ENCODE peak calls at places on chromosome 15, in five cellular contexts. One of them, this sample, is unnamed.
A peak's percentile ranks its signal among the peaks of the same experiment; 100 is the strongest.

GRCh38 chr15:80836991-80837390 is 57.8 kb downstream of the CEMIP start:
- DNase-seq in left ventricle myocardium superior: no peak
- DNase-seq in sigmoid colon: no peak
- DNase-seq in left cardiac atrium: no peak
- DNase-seq in left ventricle myocardium inferior: no peak
- DNase-seq in this sample: no peak

GRCh38 chr15:45205192-45205591 is 17.4 kb upstream of the SHF start:
- DNase-seq in sigmoid colon: no peak
- DNase-seq in left ventricle myocardium superior: no peak
- DNase-seq in left ventricle myocardium inferior: peak; percentile 35
- DNase-seq in left cardiac atrium: peak; percentile 56
- DNase-seq in this sample: no peak

GRCh38 chr15:57640935-57641682 is 49.4 kb downstream of the MYZAP start:
- DNase-seq in sigmoid colon: no peak
- DNase-seq in left cardiac atrium: no peak
- DNase-seq in left ventricle myocardium superior: no peak
- DNase-seq in left ventricle myocardium inferior: no peak
- DNase-seq in this sample: no peak

GRCh38 chr15:78628227-78628626 is 7.4 kb upstream of the CHRNA3 start:
- DNase-seq in left ventricle myocardium inferior: no peak
- DNase-seq in left ventricle myocardium superior: no peak
- DNase-seq in left cardiac atrium: no peak
- DNase-seq in sigmoid colon: no peak
- DNase-seq in this sample: no peak

GRCh38 chr15:65903296-65904073 is 34.2 kb downstream of the RAB11A start:
- DNase-seq in left cardiac atrium: no peak
- DNase-seq in left ventricle myocardium inferior: no peak
- DNase-seq in sigmoid colon: no peak
- DNase-seq in left ventricle myocardium superior: no peak
- DNase-seq in this sample: no peak

GRCh38 chr15:101138913-101139880 is 112.7 kb downstream of the CHSY1 start:
- DNase-seq in left cardiac atrium: no peak
- DNase-seq in left ventricle myocardium inferior: no peak
- DNase-seq in left ventricle myocardium superior: no peak
- DNase-seq in sigmoid colon: no peak
- DNase-seq in this sample: peak; percentile 45

GRCh38 chr15:93057618-93058017 is 31.4 kb downstream of the RGMA start:
- DNase-seq in sigmoid colon: no peak
- DNase-seq in left cardiac atrium: no peak
- DNase-seq in left ventricle myocardium superior: no peak
- DNase-seq in left ventricle myocardium inferior: no peak
- DNase-seq in this sample: no peak

GRCh38 chr15:56879502-56879901 is 38.9 kb upstream of the TCF12 start:
- DNase-seq in left ventricle myocardium inferior: no peak
- DNase-seq in sigmoid colon: no peak
- DNase-seq in left ventricle myocardium superior: no peak
- DNase-seq in left cardiac atrium: no peak
- DNase-seq in this sample: no peak

GRCh38 chr15:85702321-85703230 is 92.1 kb downstream of the KLHL25 start:
- DNase-seq in left ventricle myocardium superior: no peak
- DNase-seq in left cardiac atrium: no peak
- DNase-seq in left ventricle myocardium inferior: no peak
- DNase-seq in sigmoid colon: no peak
- DNase-seq in this sample: no peak

GRCh38 chr15:81235781-81236507 is 39.3 kb downstream of the IL16 start:
- DNase-seq in left ventricle myocardium inferior: peak; percentile 31
- DNase-seq in left ventricle myocardium superior: peak; percentile 52
- DNase-seq in left cardiac atrium: no peak
- DNase-seq in sigmoid colon: no peak
- DNase-seq in this sample: no peak

GRCh38 chr15:31234815-31235214 is 91.8 kb upstream of the KLF13 start:
- DNase-seq in left ventricle myocardium inferior: no peak
- DNase-seq in sigmoid colon: peak; percentile 53
- DNase-seq in left cardiac atrium: no peak
- DNase-seq in left ventricle myocardium superior: no peak
- DNase-seq in this sample: no peak

GRCh38 chr15:68887120-68887519 is 43.2 kb upstream of the SPESP1 start:
- DNase-seq in left ventricle myocardium superior: no peak
- DNase-seq in left ventricle myocardium inferior: no peak
- DNase-seq in left cardiac atrium: no peak
- DNase-seq in sigmoid colon: no peak
- DNase-seq in this sample: no peak

GRCh38 chr15:48442011-48442410 is 110.8 kb downstream of the DUT start:
- DNase-seq in left cardiac atrium: no peak
- DNase-seq in left ventricle myocardium superior: no peak
- DNase-seq in left ventricle myocardium inferior: no peak
- DNase-seq in sigmoid colon: no peak
- DNase-seq in this sample: no peak

GRCh38 chr15:66107070-66107469 is 146.5 kb downstream of the MEGF11 start:
- DNase-seq in left ventricle myocardium inferior: no peak
- DNase-seq in left ventricle myocardium superior: no peak
- DNase-seq in sigmoid colon: peak; percentile 51
- DNase-seq in left cardiac atrium: no peak
- DNase-seq in this sample: no peak